ENCODE peak calls at places on chromosomes 4 and X, in nine cellular contexts. F, T, W, O, Y, Z, C, I and Q are unnamed samples.

GRCh38 chr4:169791527-169792156 is 33.9 kb upstream of the HPF1 start:
- DNase-seq in F (no peak), T (peak), W (peak), O (peak), Y (peak), Z (peak), C (no peak), I (peak), Q (peak)

GRCh38 chr4:107050525-107051135 is 14.5 kb upstream of the DKK2 start:
- DNase-seq in F (no peak), T (peak), W (no peak), O (peak), Y (no peak), Z (peak), C (peak), I (no peak), Q (no peak)

GRCh38 chrX:12949927-12950656 is 24.8 kb upstream of the TMSB4X start:
- DNase-seq in F (peak), T (no peak), W (peak), O (no peak), Y (peak), Z (peak), C (peak), I (peak), Q (no peak)

GRCh38 chr4:165369522-165369921 is 9.3 kb upstream of the CPE start:
- DNase-seq in F (no peak), T (no peak), W (no peak), O (no peak), Y (no peak), Z (peak), C (no peak), I (no peak), Q (no peak)

GRCh38 chr4:173051697-173052096 is 116.9 kb upstream of the GALNT7 start:
- DNase-seq in F (no peak), T (no peak), W (no peak), O (no peak), Y (no peak), Z (no peak), C (no peak), I (no peak), Q (no peak)

GRCh38 chrX:150365051-150365952 is 2.2 kb downstream of the MAMLD1 start:
- DNase-seq in F (no peak), T (peak), W (peak), O (peak), Y (peak), Z (peak), C (no peak), I (peak), Q (no peak)

GRCh38 chr4:21949073-21949457 is 493 bp upstream of the KCNIP4 start:
- DNase-seq in F (no peak), T (no peak), W (peak), O (peak), Y (no peak), Z (peak), C (no peak), I (peak), Q (no peak)

GRCh38 chr4:60683953-60684352 is 516.2 kb upstream of the ADGRL3 start:
- DNase-seq in F (no peak), T (no peak), W (no peak), O (no peak), Y (no peak), Z (peak), C (no peak), I (no peak), Q (no peak)

GRCh38 chr4:93658443-93658842 is 170.1 kb upstream of the ATOH1 start:
- DNase-seq in F (no peak), T (no peak), W (no peak), O (peak), Y (no peak), Z (no peak), C (no peak), I (no peak), Q (no peak)

GRCh38 chr4:160370046-160370445 is 1267.2 kb downstream of the RAPGEF2 start:
- DNase-seq in F (no peak), T (no peak), W (no peak), O (no peak), Y (no peak), Z (no peak), C (no peak), I (no peak), Q (peak)

GRCh38 chr4:79042079-79042674 is 102.9 kb upstream of the PAQR3 start:
- DNase-seq in F (no peak), T (peak), W (no peak), O (peak), Y (no peak), Z (peak), C (peak), I (no peak), Q (no peak)

GRCh38 chr4:40702800-40703151 is 47.0 kb upstream of the NSUN7 start:
- DNase-seq in F (no peak), T (no peak), W (no peak), O (no peak), Y (no peak), Z (no peak), C (no peak), I (no peak), Q (no peak)

GRCh38 chr4:112910109-112910736 is 139.2 kb upstream of the ANK2 start:
- DNase-seq in F (no peak), T (no peak), W (no peak), O (peak), Y (no peak), Z (peak), C (no peak), I (no peak), Q (no peak)

GRCh38 chr4:168784786-168785461 is 225.1 kb downstream of the CBR4 start:
- DNase-seq in F (no peak), T (no peak), W (no peak), O (peak), Y (no peak), Z (no peak), C (no peak), I (no peak), Q (no peak)

GRCh38 chr4:5998333-5998936 is 19.8 kb downstream of the C4orf50 start:
- DNase-seq in F (no peak), T (peak), W (peak), O (peak), Y (peak), Z (peak), C (peak), I (peak), Q (no peak)

GRCh38 chr4:108159845-108160244 is 8.9 kb downstream of the LEF1 start:
- DNase-seq in F (no peak), T (no peak), W (no peak), O (no peak), Y (no peak), Z (no peak), C (peak), I (no peak), Q (no peak)

GRCh38 chr4:108157655-108158054 is 11.1 kb downstream of the LEF1 start:
- DNase-seq in F (no peak), T (no peak), W (no peak), O (no peak), Y (no peak), Z (no peak), C (no peak), I (no peak), Q (no peak)

GRCh38 chr4:108152980-108153379 is 15.8 kb downstream of the LEF1 start:
- DNase-seq in F (no peak), T (no peak), W (no peak), O (no peak), Y (no peak), Z (no peak), C (no peak), I (no peak), Q (no peak)

GRCh38 chr4:108156391-108156790 is 12.3 kb downstream of the LEF1 start:
- DNase-seq in F (no peak), T (no peak), W (no peak), O (no peak), Y (no peak), Z (no peak), C (no peak), I (no peak), Q (no peak)

GRCh38 chr4:108155373-108155772 is 13.4 kb downstream of the LEF1 start:
- DNase-seq in F (no peak), T (no peak), W (no peak), O (peak), Y (no peak), Z (no peak), C (no peak), I (no peak), Q (no peak)
- H3K4me3 ChIP-seq in F (no peak), T (no peak), W (no peak), O (no peak), Y (peak), Z (no peak), C (no peak), I (no peak), Q (no peak)

GRCh38 chr4:123352240-123352945 is 44.2 kb upstream of the SPRY1 start:
- DNase-seq in F (no peak), T (no peak), W (no peak), O (no peak), Y (no peak), Z (peak), C (peak), I (no peak), Q (no peak)

GRCh38 chr4:123351713-123352112 is 44.9 kb upstream of the SPRY1 start:
- DNase-seq in F (no peak), T (no peak), W (no peak), O (no peak), Y (no peak), Z (no peak), C (no peak), I (no peak), Q (no peak)

GRCh38 chr4:123350726-123351125 is 45.9 kb upstream of the SPRY1 start:
- DNase-seq in F (no peak), T (no peak), W (no peak), O (no peak), Y (no peak), Z (no peak), C (no peak), I (no peak), Q (no peak)

GRCh38 chr4:123349401-123350190 is 47.0 kb upstream of the SPRY1 start:
- DNase-seq in F (no peak), T (no peak), W (no peak), O (peak), Y (no peak), Z (peak), C (no peak), I (no peak), Q (no peak)

DNA sequence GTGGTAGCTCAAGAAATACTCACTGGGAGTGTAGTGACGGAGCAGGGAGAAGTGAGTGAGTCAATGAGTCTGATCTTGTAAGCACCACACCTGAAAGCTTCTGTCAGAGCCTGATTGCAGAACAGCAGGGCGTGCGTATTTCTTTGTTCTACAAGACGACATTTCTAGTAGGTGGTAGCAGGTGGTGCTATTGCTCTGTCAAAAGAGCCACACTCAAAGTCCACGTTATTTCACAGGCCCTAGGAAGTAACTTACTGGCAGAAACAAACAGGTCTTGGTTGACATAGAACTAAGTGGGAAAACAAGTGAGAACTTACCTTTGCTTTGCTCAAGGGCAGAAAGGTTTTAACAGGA is 46.4 kb upstream of the SPRY1 start:
- DNase-seq in F (no peak), T (peak), W (no peak), O (peak), Y (no peak), Z (peak), C (peak), I (no peak), Q (no peak)
- TF ChIP-seq CTCF in F (no peak), T (peak), W (no peak), O (peak), Y (no peak), Z (no peak), C (peak), I (no peak), Q (no peak)

GRCh38 chr4:183905593-183906485 is 732 bp downstream of the STOX2 start:
- DNase-seq in F (peak), T (no peak), W (peak), O (peak), Y (no peak), Z (peak), C (no peak), I (peak), Q (no peak)

GRCh38 chr4:183906486-183906735 is 1.3 kb downstream of the STOX2 start:
- DNase-seq in F (no peak), T (no peak), W (no peak), O (no peak), Y (no peak), Z (no peak), C (no peak), I (no peak), Q (no peak)

GRCh38 chr4:183906736-183907651 is 1.9 kb downstream of the STOX2 start:
- DNase-seq in F (peak), T (no peak), W (peak), O (peak), Y (no peak), Z (no peak), C (no peak), I (peak), Q (no peak)

GRCh38 chr4:183903021-183903760 is 1.9 kb upstream of the STOX2 start:
- DNase-seq in F (no peak), T (no peak), W (no peak), O (no peak), Y (no peak), Z (no peak), C (no peak), I (no peak), Q (no peak)

DNA sequence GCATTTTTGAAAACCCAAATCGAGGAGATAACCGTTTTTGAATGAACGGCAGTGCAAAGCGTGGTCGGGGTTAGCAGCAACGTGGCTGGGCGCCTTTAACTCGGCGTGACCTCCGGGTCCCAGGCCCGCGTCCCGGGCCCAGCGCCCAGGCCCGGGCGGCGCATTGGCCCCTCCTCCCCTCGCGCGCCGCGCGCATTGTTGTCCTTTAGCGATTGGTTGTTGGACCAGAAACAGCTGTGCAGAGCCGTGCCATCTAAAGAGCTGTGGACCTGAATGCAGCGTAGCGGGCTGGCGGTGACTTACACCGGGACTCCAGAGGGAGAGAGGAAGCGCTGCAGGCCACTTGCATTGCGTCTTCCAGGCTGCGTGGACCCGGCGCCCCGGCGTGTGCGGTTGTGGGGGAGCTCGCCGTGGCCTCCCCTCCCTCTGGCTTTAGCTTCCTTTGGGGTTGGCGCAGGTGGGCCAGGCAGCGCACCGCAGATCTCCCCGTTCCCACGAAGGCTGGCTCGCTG is at the start of gene STOX2:
- DNase-seq in F (no peak), T (no peak), W (peak), O (peak), Y (no peak), Z (peak), C (no peak), I (peak), Q (peak)
- H3K4me3 ChIP-seq in F (no peak), T (no peak), W (peak), O (peak), Y (no peak), Z (peak), C (peak), I (peak), Q (peak)

GRCh38 chr4:158169931-158170690 is 2.7 kb downstream of the GASK1B start:
- DNase-seq in F (no peak), T (no peak), W (no peak), O (no peak), Y (no peak), Z (peak), C (no peak), I (no peak), Q (no peak)

GRCh38 chr4:158169516-158169915 is 3.3 kb downstream of the GASK1B start:
- DNase-seq in F (no peak), T (no peak), W (no peak), O (no peak), Y (no peak), Z (no peak), C (no peak), I (no peak), Q (no peak)

GRCh38 chr4:158172196-158172557 is 648 bp downstream of the GASK1B start:
- DNase-seq in F (no peak), T (no peak), W (no peak), O (no peak), Y (no peak), Z (peak), C (no peak), I (no peak), Q (no peak)

GRCh38 chr4:158171456-158171790 is 1.4 kb downstream of the GASK1B start:
- DNase-seq in F (no peak), T (no peak), W (no peak), O (no peak), Y (no peak), Z (no peak), C (no peak), I (no peak), Q (no peak)

DNA sequence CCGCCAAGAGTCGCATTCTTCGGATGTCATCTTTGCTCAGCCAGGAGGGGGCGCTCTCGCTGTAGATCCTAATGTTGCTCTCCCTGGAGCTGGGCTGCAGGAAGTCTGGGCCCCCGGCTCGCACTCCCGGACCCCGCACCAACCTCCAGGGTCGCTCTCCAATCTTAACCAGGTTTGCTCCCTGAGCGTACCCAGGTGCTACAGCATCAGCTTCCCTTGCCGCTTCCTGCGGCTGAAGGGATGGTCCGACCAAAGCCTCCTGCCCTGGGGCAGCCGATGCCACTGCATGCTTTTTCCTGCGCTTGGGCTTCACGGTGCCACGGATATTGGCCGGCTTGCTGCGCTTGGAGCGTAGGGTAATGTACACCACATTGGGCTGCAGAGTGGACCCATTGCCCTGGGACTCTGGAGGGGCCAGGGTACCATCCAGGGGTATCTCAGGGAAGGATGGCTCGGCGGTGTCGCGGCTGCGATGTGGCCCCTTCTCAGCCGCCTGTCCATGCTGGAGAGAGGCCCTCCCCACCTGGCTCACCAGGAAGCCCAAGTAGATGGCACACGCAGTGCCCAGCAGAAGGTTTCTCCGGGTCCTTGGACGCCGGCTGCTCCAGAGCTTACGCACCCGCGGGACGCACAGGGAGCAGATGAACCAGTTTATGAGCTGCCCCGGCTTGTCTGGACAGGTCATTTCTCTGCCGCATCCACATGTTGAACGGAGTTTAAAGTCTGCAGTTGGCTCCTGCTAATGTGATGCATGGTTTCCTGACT is 2.0 kb downstream of the GASK1B start:
- DNase-seq in F (peak), T (no peak), W (peak), O (no peak), Y (no peak), Z (peak), C (no peak), I (peak), Q (no peak)
- TF ChIP-seq CTCF in F (peak), T (no peak), W (peak), O (peak), Y (no peak), Z (peak), C (peak), I (peak), Q (peak)

GRCh38 chr4:138835833-138836521 is 179.6 kb upstream of the NOCT start:
- DNase-seq in F (no peak), T (no peak), W (peak), O (no peak), Y (no peak), Z (peak), C (no peak), I (no peak), Q (no peak)
- H3K4me3 ChIP-seq in F (no peak), T (no peak), W (no peak), O (no peak), Y (no peak), Z (no peak), C (no peak), I (no peak), Q (no peak)